ENCODE peak calls at places on chromosomes 6 and 20, in ten cellular contexts. One of them, this sample, is unnamed.

GRCh38 chr20:56870271-56870670 is 241.2 kb downstream of the TFAP2C start:
- DNase-seq in stomach: no peak
- DNase-seq in K562: no peak
- DNase-seq in SK-N-SH: no peak
- DNase-seq in transverse colon: no peak
- DNase-seq in sigmoid colon: no peak
- DNase-seq in esophagus muscularis mucosa: no peak
- DNase-seq in HepG2: no peak
- DNase-seq in upper lobe of left lung: no peak
- DNase-seq in GM12878: no peak
- DNase-seq in this sample: no peak

GRCh38 chr6:130934848-130935585 is 107.8 kb downstream of the SMLR1 start:
- DNase-seq in stomach: no peak
- DNase-seq in K562: no peak
- DNase-seq in SK-N-SH: no peak
- DNase-seq in transverse colon: no peak
- DNase-seq in sigmoid colon: no peak
- DNase-seq in esophagus muscularis mucosa: no peak
- DNase-seq in HepG2: peak; percentile 36
- DNase-seq in upper lobe of left lung: no peak
- DNase-seq in GM12878: no peak
- DNase-seq in this sample: no peak

GRCh38 chr6:52409499-52409898 is 10.6 kb upstream of the EFHC1 start:
- DNase-seq in stomach: no peak
- DNase-seq in K562: no peak
- DNase-seq in SK-N-SH: no peak
- DNase-seq in transverse colon: no peak
- DNase-seq in sigmoid colon: no peak
- DNase-seq in esophagus muscularis mucosa: no peak
- DNase-seq in HepG2: no peak
- DNase-seq in upper lobe of left lung: no peak
- DNase-seq in GM12878: no peak
- DNase-seq in this sample: no peak

GRCh38 chr6:156310701-156311100 is 466.5 kb upstream of the ARID1B start:
- DNase-seq in stomach: no peak
- DNase-seq in K562: no peak
- DNase-seq in SK-N-SH: no peak
- DNase-seq in transverse colon: no peak
- DNase-seq in sigmoid colon: no peak
- DNase-seq in esophagus muscularis mucosa: no peak
- DNase-seq in HepG2: no peak
- DNase-seq in upper lobe of left lung: no peak
- DNase-seq in GM12878: no peak
- DNase-seq in this sample: no peak

GRCh38 chr20:6045566-6045965 is 8.3 kb downstream of the LRRN4 start:
- DNase-seq in stomach: no peak
- DNase-seq in K562: no peak
- DNase-seq in SK-N-SH: no peak
- DNase-seq in transverse colon: no peak
- DNase-seq in sigmoid colon: no peak
- DNase-seq in esophagus muscularis mucosa: no peak
- DNase-seq in HepG2: no peak
- DNase-seq in upper lobe of left lung: no peak
- DNase-seq in GM12878: no peak
- DNase-seq in this sample: no peak

GRCh38 chr6:80872194-80872950 is 765.9 kb downstream of the BCKDHB start:
- DNase-seq in stomach: no peak
- DNase-seq in K562: no peak
- DNase-seq in SK-N-SH: no peak
- DNase-seq in transverse colon: no peak
- DNase-seq in sigmoid colon: no peak
- DNase-seq in esophagus muscularis mucosa: no peak
- DNase-seq in HepG2: no peak
- DNase-seq in upper lobe of left lung: no peak
- DNase-seq in GM12878: no peak
- DNase-seq in this sample: no peak

GRCh38 chr20:53354314-53354713 is 239.3 kb downstream of the ZNF217 start:
- DNase-seq in stomach: no peak
- DNase-seq in K562: no peak
- DNase-seq in SK-N-SH: no peak
- DNase-seq in transverse colon: no peak
- DNase-seq in sigmoid colon: no peak
- DNase-seq in esophagus muscularis mucosa: no peak
- DNase-seq in HepG2: no peak
- DNase-seq in upper lobe of left lung: no peak
- DNase-seq in GM12878: no peak
- DNase-seq in this sample: no peak

GRCh38 chr6:138302554-138302953 is 75.2 kb upstream of the SMIM28 start:
- DNase-seq in stomach: no peak
- DNase-seq in K562: no peak
- DNase-seq in SK-N-SH: no peak
- DNase-seq in transverse colon: no peak
- DNase-seq in sigmoid colon: no peak
- DNase-seq in esophagus muscularis mucosa: no peak
- DNase-seq in HepG2: no peak
- DNase-seq in upper lobe of left lung: no peak
- DNase-seq in GM12878: no peak
- DNase-seq in this sample: no peak

GRCh38 chr6:162099685-162100084 is 627.9 kb downstream of the PRKN start:
- DNase-seq in stomach: no peak
- DNase-seq in K562: peak; percentile 8
- DNase-seq in SK-N-SH: no peak
- DNase-seq in transverse colon: no peak
- DNase-seq in sigmoid colon: no peak
- DNase-seq in esophagus muscularis mucosa: no peak
- DNase-seq in HepG2: peak; percentile 42
- DNase-seq in upper lobe of left lung: no peak
- DNase-seq in GM12878: no peak
- DNase-seq in this sample: no peak

GRCh38 chr6:6685249-6685667 is 96.7 kb downstream of the LY86 start:
- DNase-seq in stomach: no peak
- DNase-seq in K562: no peak
- DNase-seq in SK-N-SH: no peak
- DNase-seq in transverse colon: no peak
- DNase-seq in sigmoid colon: no peak
- DNase-seq in esophagus muscularis mucosa: no peak
- DNase-seq in HepG2: peak; percentile 32
- DNase-seq in upper lobe of left lung: no peak
- DNase-seq in GM12878: peak; percentile 32
- DNase-seq in this sample: no peak

GRCh38 chr20:41956316-41957050 is 338.3 kb upstream of the CHD6 start:
- DNase-seq in stomach: no peak
- DNase-seq in K562: peak; percentile 50
- DNase-seq in SK-N-SH: peak; percentile 31
- DNase-seq in transverse colon: no peak
- DNase-seq in sigmoid colon: no peak
- DNase-seq in esophagus muscularis mucosa: no peak
- DNase-seq in HepG2: peak; percentile 39
- DNase-seq in upper lobe of left lung: no peak
- DNase-seq in GM12878: no peak
- DNase-seq in this sample: no peak

GRCh38 chr6:89122625-89123024 is 4.8 kb upstream of the SRSF12 start:
- DNase-seq in stomach: no peak
- DNase-seq in K562: no peak
- DNase-seq in SK-N-SH: peak; percentile 57
- DNase-seq in transverse colon: no peak
- DNase-seq in sigmoid colon: no peak
- DNase-seq in esophagus muscularis mucosa: no peak
- DNase-seq in HepG2: peak; percentile 53
- DNase-seq in upper lobe of left lung: no peak
- DNase-seq in GM12878: no peak
- DNase-seq in this sample: no peak

GRCh38 chr20:37816003-37816402 is 86.9 kb upstream of the VSTM2L start:
- DNase-seq in stomach: no peak
- DNase-seq in K562: no peak
- DNase-seq in SK-N-SH: no peak
- DNase-seq in transverse colon: no peak
- DNase-seq in sigmoid colon: no peak
- DNase-seq in esophagus muscularis mucosa: no peak
- DNase-seq in HepG2: no peak
- DNase-seq in upper lobe of left lung: no peak
- DNase-seq in GM12878: no peak
- DNase-seq in this sample: no peak
- H3K4me3 ChIP-seq in stomach: no peak overlapping the region
- H3K4me3 ChIP-seq in K562: no peak overlapping the region
- H3K4me3 ChIP-seq in SK-N-SH: no peak overlapping the region
- H3K4me3 ChIP-seq in transverse colon: no peak overlapping the region
- H3K4me3 ChIP-seq in sigmoid colon: no peak overlapping the region
- H3K4me3 ChIP-seq in esophagus muscularis mucosa: no peak overlapping the region
- H3K4me3 ChIP-seq in HepG2: no peak overlapping the region
- H3K4me3 ChIP-seq in upper lobe of left lung: no peak overlapping the region
- H3K4me3 ChIP-seq in GM12878: no peak overlapping the region
- H3K4me3 ChIP-seq in this sample: no peak overlapping the region

DNA sequence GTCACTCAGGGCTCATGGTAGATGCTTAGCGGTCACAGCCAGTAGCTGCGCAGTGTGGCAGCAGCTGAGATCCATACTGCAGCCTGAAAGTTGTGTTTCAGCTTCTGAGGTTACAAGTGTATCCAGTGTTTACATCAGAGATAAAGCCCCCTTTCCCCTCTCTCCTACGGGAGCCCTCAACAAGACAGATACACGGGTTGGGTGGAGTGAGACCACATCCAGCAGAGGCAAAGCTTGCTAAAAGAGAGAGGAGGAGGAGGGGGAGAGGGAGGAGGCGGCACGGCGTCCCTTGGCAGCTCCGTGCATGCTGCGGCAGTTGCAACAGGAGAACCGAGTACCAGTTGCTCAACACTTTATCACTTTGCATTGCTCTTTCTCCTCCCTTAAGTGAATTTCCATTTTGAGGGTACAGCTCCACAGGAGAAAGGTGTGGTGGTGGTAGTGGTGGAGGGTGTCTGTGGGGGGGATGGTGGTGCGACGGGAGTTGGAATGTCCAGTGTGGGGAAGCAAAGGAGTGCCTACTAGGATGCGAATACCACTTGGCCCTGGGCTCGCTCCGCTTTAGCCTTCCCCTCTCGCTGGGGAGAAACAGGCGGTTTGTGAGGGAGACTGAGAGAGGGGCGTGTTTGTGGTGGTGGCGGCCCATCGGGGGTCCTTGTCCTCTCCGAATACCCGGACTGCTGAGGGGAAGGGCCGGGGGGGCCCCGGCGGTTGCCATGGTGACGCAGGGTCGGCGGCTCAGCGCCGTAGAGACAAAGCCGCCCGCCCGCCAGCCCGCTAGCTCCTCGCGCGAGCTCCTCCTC is 405 bp upstream of the RNF182 start:
- DNase-seq in stomach: peak; percentile 37
- DNase-seq in K562: peak; percentile 78
- DNase-seq in SK-N-SH: peak; percentile 94
- DNase-seq in transverse colon: no peak
- DNase-seq in sigmoid colon: no peak
- DNase-seq in esophagus muscularis mucosa: no peak
- DNase-seq in HepG2: no peak
- DNase-seq in upper lobe of left lung: peak; percentile 29
- DNase-seq in GM12878: no peak
- DNase-seq in this sample: no peak
- TF ChIP-seq EP300 in stomach: no peak
- TF ChIP-seq EP300 in K562: peak; percentile 20
- TF ChIP-seq EP300 in SK-N-SH: no peak
- TF ChIP-seq EP300 in transverse colon: no peak
- TF ChIP-seq EP300 in sigmoid colon: no peak
- TF ChIP-seq EP300 in esophagus muscularis mucosa: no peak
- TF ChIP-seq EP300 in HepG2: no peak
- TF ChIP-seq EP300 in upper lobe of left lung: no peak
- TF ChIP-seq EP300 in GM12878: no peak
- TF ChIP-seq EP300 in this sample: no peak

DNA sequence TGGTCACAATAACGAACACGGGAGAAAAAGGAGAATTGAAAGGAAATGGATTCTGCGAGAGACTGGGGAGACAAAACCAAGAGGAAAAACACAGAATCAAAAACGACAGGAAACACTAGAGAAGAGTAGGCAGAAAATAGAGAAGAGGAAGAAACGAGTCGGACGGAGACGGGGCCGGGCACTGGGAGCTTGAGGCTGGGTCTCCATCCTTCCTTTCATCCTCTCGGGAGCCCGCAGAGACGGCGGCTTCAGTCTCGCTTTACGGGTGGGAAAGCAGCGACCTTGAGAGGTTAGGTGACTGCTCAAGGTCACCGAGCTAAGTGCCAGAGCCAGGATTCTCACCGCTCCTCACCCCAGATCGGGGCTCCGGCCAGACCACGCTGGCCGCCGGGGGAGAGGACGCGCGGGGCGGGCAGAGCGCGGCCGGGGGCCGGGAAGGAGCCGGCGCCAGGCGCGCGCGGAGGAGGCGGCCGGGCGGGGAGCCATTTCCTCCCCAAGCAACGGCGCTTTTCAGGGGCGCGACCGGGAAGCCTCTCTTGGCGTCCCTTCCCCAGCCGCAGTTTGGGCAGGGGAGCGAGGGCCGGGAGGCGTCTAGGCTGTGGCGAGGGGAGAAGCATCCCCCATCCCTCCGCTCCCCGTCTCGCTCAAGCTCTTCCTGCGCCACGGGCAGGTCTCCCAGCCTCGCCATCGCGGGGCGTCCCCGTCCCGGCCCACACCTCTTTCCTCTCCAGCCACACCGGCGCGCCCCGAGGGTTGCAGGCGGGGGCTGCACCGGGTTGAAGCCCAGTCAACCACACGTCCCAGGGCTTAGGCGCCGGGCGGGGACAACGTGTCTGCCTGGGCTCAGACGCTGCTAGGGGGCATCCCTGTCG is 24.0 kb upstream of the MAP3K7 start:
- DNase-seq in stomach: no peak
- DNase-seq in K562: peak; percentile 39
- DNase-seq in SK-N-SH: peak; percentile 59
- DNase-seq in transverse colon: no peak
- DNase-seq in sigmoid colon: peak; percentile 66
- DNase-seq in esophagus muscularis mucosa: no peak
- DNase-seq in HepG2: no peak
- DNase-seq in upper lobe of left lung: no peak
- DNase-seq in GM12878: no peak
- DNase-seq in this sample: peak; percentile 63
- TF ChIP-seq POLR2AphosphoS5 in stomach: no peak
- TF ChIP-seq POLR2AphosphoS5 in K562: no peak
- TF ChIP-seq POLR2AphosphoS5 in SK-N-SH: no peak
- TF ChIP-seq POLR2AphosphoS5 in transverse colon: no peak
- TF ChIP-seq POLR2AphosphoS5 in sigmoid colon: no peak
- TF ChIP-seq POLR2AphosphoS5 in esophagus muscularis mucosa: no peak
- TF ChIP-seq POLR2AphosphoS5 in HepG2: no peak
- TF ChIP-seq POLR2AphosphoS5 in upper lobe of left lung: no peak
- TF ChIP-seq POLR2AphosphoS5 in GM12878: no peak
- TF ChIP-seq POLR2AphosphoS5 in this sample: no peak

DNA sequence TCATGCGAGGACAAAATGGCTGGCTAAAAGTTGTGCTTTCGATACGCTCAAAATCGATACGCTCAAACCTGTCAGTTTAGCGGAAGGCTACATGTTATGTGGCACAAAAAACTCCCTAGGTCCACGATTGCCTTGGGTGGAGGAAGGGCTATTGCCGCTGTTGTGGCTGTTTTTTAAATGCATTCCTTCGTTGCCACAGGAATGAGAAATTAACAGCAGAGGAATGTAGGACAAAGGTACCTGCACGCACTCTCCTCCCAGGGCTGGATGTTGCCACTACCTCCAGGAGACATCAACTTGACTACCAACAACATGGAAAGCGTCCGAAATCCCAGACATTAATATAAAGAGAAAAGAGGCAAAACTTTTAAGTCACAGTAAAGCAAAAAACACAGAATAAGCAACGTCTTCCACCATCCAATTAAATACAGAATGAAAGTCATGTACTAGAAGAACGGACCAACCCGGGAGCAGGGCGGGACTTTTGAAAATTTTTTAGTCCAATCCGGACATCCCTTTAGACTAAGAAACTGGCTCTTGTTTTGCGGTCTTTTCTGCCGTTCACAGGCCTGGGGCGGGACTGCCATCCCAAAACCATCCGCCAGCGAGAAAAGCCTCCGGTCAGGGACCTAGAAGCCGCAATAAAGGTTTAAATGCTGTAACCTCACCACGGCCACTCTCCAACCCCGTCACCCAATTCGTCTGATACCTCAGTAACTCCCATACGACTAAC is 32.1 kb upstream of the HFE start:
- DNase-seq in stomach: peak; percentile 87
- DNase-seq in K562: peak; percentile 95
- DNase-seq in SK-N-SH: peak; percentile 57
- DNase-seq in transverse colon: peak; percentile 90
- DNase-seq in sigmoid colon: peak; percentile 97
- DNase-seq in esophagus muscularis mucosa: peak; percentile 95
- DNase-seq in HepG2: peak; percentile 97
- DNase-seq in upper lobe of left lung: peak; percentile 95
- DNase-seq in GM12878: peak; percentile 88
- DNase-seq in this sample: peak; percentile 97
- H3K4me3 ChIP-seq in stomach: peak overlapping the region; percentile 69
- H3K4me3 ChIP-seq in K562: peak overlapping the region; percentile 60
- H3K4me3 ChIP-seq in SK-N-SH: peak overlapping the region; percentile 80
- H3K4me3 ChIP-seq in transverse colon: peak overlapping the region; percentile 67
- H3K4me3 ChIP-seq in sigmoid colon: peak overlapping the region; percentile 83
- H3K4me3 ChIP-seq in esophagus muscularis mucosa: peak overlapping the region; percentile 76
- H3K4me3 ChIP-seq in HepG2: peak overlapping the region; percentile 69
- H3K4me3 ChIP-seq in upper lobe of left lung: peak overlapping the region; percentile 70
- H3K4me3 ChIP-seq in GM12878: peak overlapping the region; percentile 75
- H3K4me3 ChIP-seq in this sample: peak overlapping the region; percentile 78